ENCODE peak calls at places on chromosome 12, in four cellular contexts. One of them, this sample, is unnamed.

GRCh38 chr12:128570191-128571065 is 253.3 kb downstream of the SLC15A4 start:
- DNase-seq in K562: no peak
- DNase-seq in GM12878: peak
- DNase-seq in HepG2: no peak
- DNase-seq in this sample: no peak

GRCh38 chr12:53115891-53116675 is 12.8 kb downstream of the SOAT2 start:
- DNase-seq in K562: no peak
- DNase-seq in GM12878: no peak
- DNase-seq in HepG2: no peak
- DNase-seq in this sample: no peak

GRCh38 chr12:116075251-116075650 is 202.2 kb downstream of the MED13L start:
- DNase-seq in K562: no peak
- DNase-seq in GM12878: no peak
- DNase-seq in HepG2: no peak
- DNase-seq in this sample: no peak

GRCh38 chr12:13223176-13223806 is 26.8 kb downstream of the EMP1 start:
- DNase-seq in K562: no peak
- DNase-seq in GM12878: no peak
- DNase-seq in HepG2: peak
- DNase-seq in this sample: no peak

GRCh38 chr12:22856120-22856699 is 231.2 kb downstream of the ETNK1 start:
- DNase-seq in K562: peak
- DNase-seq in GM12878: no peak
- DNase-seq in HepG2: peak
- DNase-seq in this sample: no peak

GRCh38 chr12:122961551-122962329 is 4.5 kb downstream of the ABCB9 start:
- DNase-seq in K562: peak
- DNase-seq in GM12878: no peak
- DNase-seq in HepG2: no peak
- DNase-seq in this sample: no peak

GRCh38 chr12:40515041-40515825 is 177.0 kb upstream of the CNTN1 start:
- DNase-seq in K562: no peak
- DNase-seq in GM12878: no peak
- DNase-seq in HepG2: no peak
- DNase-seq in this sample: no peak

GRCh38 chr12:3097186-3097804 is 20.1 kb downstream of the TSPAN9 start:
- DNase-seq in K562: peak
- DNase-seq in GM12878: no peak
- DNase-seq in HepG2: peak
- DNase-seq in this sample: no peak

GRCh38 chr12:31227401-31227981 is 98.5 kb downstream of the SINHCAF start:
- DNase-seq in K562: no peak
- DNase-seq in GM12878: no peak
- DNase-seq in HepG2: no peak
- DNase-seq in this sample: no peak

GRCh38 chr12:53974084-53975018 is at the start of gene HOTAIR:
- DNase-seq in K562: no peak
- DNase-seq in GM12878: no peak
- DNase-seq in HepG2: no peak
- DNase-seq in this sample: no peak

GRCh38 chr12:119236372-119236771 is 57.6 kb downstream of the HSPB8 start:
- DNase-seq in K562: no peak
- DNase-seq in GM12878: no peak
- DNase-seq in HepG2: no peak
- DNase-seq in this sample: no peak

GRCh38 chr12:56146492-56147460 is 5.6 kb upstream of the MYL6B start:
- DNase-seq in K562: no peak
- DNase-seq in GM12878: no peak
- DNase-seq in HepG2: no peak
- DNase-seq in this sample: no peak

GRCh38 chr12:117045998-117046374 is 53.2 kb downstream of the TESC start:
- DNase-seq in K562: peak
- DNase-seq in GM12878: no peak
- DNase-seq in HepG2: peak
- DNase-seq in this sample: peak

GRCh38 chr12:95003213-95003920 is at the start of gene NDUFA12:
- DNase-seq in K562: peak
- DNase-seq in GM12878: peak
- DNase-seq in HepG2: peak
- DNase-seq in this sample: peak

GRCh38 chr12:9925746-9926393 is 6.3 kb downstream of the CLEC2A start:
- DNase-seq in K562: peak
- DNase-seq in GM12878: no peak
- DNase-seq in HepG2: peak
- DNase-seq in this sample: peak

GRCh38 chr12:94111290-94111689 is 37.1 kb upstream of the PLXNC1 start:
- DNase-seq in K562: no peak
- DNase-seq in GM12878: no peak
- DNase-seq in HepG2: no peak
- DNase-seq in this sample: no peak

GRCh38 chr12:95349291-95349690 is 124.7 kb upstream of the METAP2 start:
- DNase-seq in K562: no peak
- DNase-seq in GM12878: no peak
- DNase-seq in HepG2: no peak
- DNase-seq in this sample: no peak

GRCh38 chr12:5568325-5568981 is 136.5 kb downstream of the NTF3 start:
- DNase-seq in K562: no peak
- DNase-seq in GM12878: no peak
- DNase-seq in HepG2: peak
- DNase-seq in this sample: no peak

GRCh38 chr12:122491991-122492390 is 8.7 kb downstream of the ZCCHC8 start:
- DNase-seq in K562: no peak
- DNase-seq in GM12878: no peak
- DNase-seq in HepG2: peak
- DNase-seq in this sample: no peak

GRCh38 chr12:22190969-22191368 is 143.5 kb downstream of the ST8SIA1 start:
- DNase-seq in K562: no peak
- DNase-seq in GM12878: no peak
- DNase-seq in HepG2: no peak
- DNase-seq in this sample: no peak

GRCh38 chr12:22634883-22635282 is 9.9 kb downstream of the ETNK1 start:
- DNase-seq in K562: no peak
- DNase-seq in GM12878: no peak
- DNase-seq in HepG2: no peak
- DNase-seq in this sample: no peak

GRCh38 chr12:93111791-93112208 is 182.7 kb upstream of the EEA1 start:
- DNase-seq in K562: no peak
- DNase-seq in GM12878: no peak
- DNase-seq in HepG2: no peak
- DNase-seq in this sample: no peak

GRCh38 chr12:131466932-131467331 is 244.0 kb upstream of the SFSWAP start:
- DNase-seq in K562: no peak
- DNase-seq in GM12878: no peak
- DNase-seq in HepG2: no peak
- DNase-seq in this sample: no peak

GRCh38 chr12:54383041-54383609 is 1.4 kb downstream of the ZNF385A start:
- DNase-seq in K562: peak
- DNase-seq in GM12878: no peak
- DNase-seq in HepG2: no peak
- DNase-seq in this sample: no peak

GRCh38 chr12:21642707-21643389 is 14.8 kb downstream of the LDHB start:
- DNase-seq in K562: no peak
- DNase-seq in GM12878: no peak
- DNase-seq in HepG2: no peak
- DNase-seq in this sample: no peak

GRCh38 chr12:13570005-13570694 is 373.6 kb downstream of the EMP1 start:
- DNase-seq in K562: no peak
- DNase-seq in GM12878: no peak
- DNase-seq in HepG2: peak
- DNase-seq in this sample: no peak

GRCh38 chr12:42961395-42961794 is 371.8 kb upstream of the PRICKLE1 start:
- DNase-seq in K562: no peak
- DNase-seq in GM12878: no peak
- DNase-seq in HepG2: peak
- DNase-seq in this sample: no peak

GRCh38 chr12:118611295-118611694 is 234.9 kb downstream of the SUDS3 start:
- DNase-seq in K562: no peak
- DNase-seq in GM12878: no peak
- DNase-seq in HepG2: no peak
- DNase-seq in this sample: peak

GRCh38 chr12:58588771-58589170 is 331.5 kb downstream of the LRIG3 start:
- DNase-seq in K562: no peak
- DNase-seq in GM12878: no peak
- DNase-seq in HepG2: no peak
- DNase-seq in this sample: no peak

GRCh38 chr12:14871886-14872285 is 13.8 kb downstream of the MGP start:
- DNase-seq in K562: no peak
- DNase-seq in GM12878: no peak
- DNase-seq in HepG2: no peak
- DNase-seq in this sample: no peak

GRCh38 chr12:104825408-104825807 is 132.7 kb downstream of the SLC41A2 start:
- DNase-seq in K562: peak
- DNase-seq in GM12878: no peak
- DNase-seq in HepG2: no peak
- DNase-seq in this sample: peak

GRCh38 chr12:50201987-50202521 is 34.9 kb upstream of the CERS5 start:
- DNase-seq in K562: no peak
- DNase-seq in GM12878: no peak
- DNase-seq in HepG2: no peak
- DNase-seq in this sample: no peak
- TF ChIP-seq CBFB in K562: no peak
- TF ChIP-seq CBFB in GM12878: no peak
- TF ChIP-seq CBFB in HepG2: no peak
- TF ChIP-seq CBFB in this sample: no peak

DNA sequence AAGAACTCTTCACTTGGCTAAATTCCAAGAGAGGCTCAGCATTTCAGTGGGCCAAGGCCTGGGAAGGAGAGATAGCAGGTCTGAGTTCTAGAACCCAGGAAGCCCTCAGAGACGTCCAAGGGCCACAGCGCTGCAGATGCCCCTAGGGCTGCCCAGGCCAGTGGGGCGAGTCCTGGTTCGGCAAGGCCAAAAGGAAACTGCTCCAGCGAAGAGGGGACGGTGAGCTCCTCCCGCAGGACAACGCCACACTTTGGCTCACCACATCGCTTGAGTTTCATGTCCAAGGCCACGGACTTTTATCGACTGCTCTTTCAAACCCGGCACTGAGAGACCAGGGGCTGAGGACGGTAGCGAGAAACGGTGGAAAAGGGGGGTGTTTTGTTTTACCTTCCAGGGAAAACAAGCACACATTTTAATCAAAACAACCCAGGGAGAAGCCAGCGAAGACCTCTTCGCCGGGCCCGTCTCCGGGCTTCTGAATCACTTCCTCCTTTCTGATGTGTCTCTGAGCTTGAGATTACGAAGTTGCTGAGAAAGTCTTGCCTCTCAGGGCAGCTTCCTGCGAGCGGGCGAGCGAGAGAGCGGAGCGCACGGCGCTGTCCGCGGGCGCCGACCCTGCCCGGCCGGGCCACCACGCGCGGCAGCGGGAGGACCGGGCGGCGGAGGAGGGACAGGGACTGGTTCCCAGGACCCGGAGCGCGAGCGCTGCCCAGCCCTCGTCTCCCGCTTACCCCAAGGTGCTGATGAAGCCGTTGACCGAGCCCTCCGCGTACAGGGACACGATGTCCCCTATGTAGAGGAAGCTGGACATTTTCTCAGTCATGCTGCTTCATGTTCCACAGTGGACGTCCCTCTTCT is 806 bp downstream of the ITPR2 start:
- DNase-seq in K562: peak
- DNase-seq in GM12878: no peak
- DNase-seq in HepG2: peak
- DNase-seq in this sample: peak
- TF ChIP-seq SP1 in K562: peak
- TF ChIP-seq SP1 in GM12878: no peak
- TF ChIP-seq SP1 in HepG2: no peak
- TF ChIP-seq SP1 in this sample: no peak

GRCh38 chr12:82326905-82327503 is 31.2 kb downstream of the CCDC59 start:
- DNase-seq in K562: peak
- DNase-seq in GM12878: no peak
- DNase-seq in HepG2: peak
- DNase-seq in this sample: no peak
- TF ChIP-seq CBFB in K562: no peak
- TF ChIP-seq CBFB in GM12878: no peak
- TF ChIP-seq CBFB in HepG2: no peak
- TF ChIP-seq CBFB in this sample: no peak

GRCh38 chr12:72330784-72331183 is 58.6 kb downstream of the TRHDE start:
- DNase-seq in K562: no peak
- DNase-seq in GM12878: no peak
- DNase-seq in HepG2: no peak
- DNase-seq in this sample: no peak
- TF ChIP-seq SP1 in K562: no peak
- TF ChIP-seq SP1 in GM12878: no peak
- TF ChIP-seq SP1 in HepG2: no peak
- TF ChIP-seq SP1 in this sample: no peak

DNA sequence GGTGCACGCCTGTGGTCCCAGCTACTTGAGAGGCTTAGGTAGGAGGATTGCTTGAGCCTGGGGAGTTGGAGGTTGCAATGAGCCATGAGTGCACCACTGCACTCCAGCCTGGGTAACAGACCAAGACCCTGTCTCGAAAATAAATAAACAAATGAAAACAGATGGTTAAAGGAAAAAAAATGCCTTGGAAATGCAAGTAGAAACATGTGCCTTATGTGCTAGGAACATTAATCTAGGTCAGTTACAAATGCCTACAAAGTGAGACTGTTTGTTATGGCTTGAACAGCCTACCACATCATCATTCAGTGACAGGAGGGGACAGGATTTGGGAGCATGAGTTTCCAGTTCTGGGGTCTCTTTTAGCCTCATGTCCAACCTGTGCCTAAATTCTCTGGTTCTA is 52.4 kb upstream of the BCAT1 start:
- DNase-seq in K562: no peak
- DNase-seq in GM12878: no peak
- DNase-seq in HepG2: no peak
- DNase-seq in this sample: no peak
- TF ChIP-seq CBFB in K562: no peak
- TF ChIP-seq CBFB in GM12878: no peak
- TF ChIP-seq CBFB in HepG2: no peak
- TF ChIP-seq CBFB in this sample: no peak

GRCh38 chr12:108861878-108862587 is 4.7 kb upstream of the SSH1 start:
- DNase-seq in K562: no peak
- DNase-seq in GM12878: no peak
- DNase-seq in HepG2: no peak
- DNase-seq in this sample: no peak
- TF ChIP-seq SP1 in K562: no peak
- TF ChIP-seq SP1 in GM12878: no peak
- TF ChIP-seq SP1 in HepG2: no peak
- TF ChIP-seq SP1 in this sample: no peak